ENCODE peak calls at places on chromosomes 5 and 9, in four cellular contexts. A is GM12878, O is K562, J is HCT116. L is an unnamed sample.

GRCh38 chr9:109098221-109098959 is 21.4 kb downstream of the TMEM245 start:
- DNase-seq in A (no peak), O (peak; percentile 36), J (no peak), L (peak; percentile 65)

GRCh38 chr9:115117999-115118470 is at the start of gene TNC:
- DNase-seq in A (no peak), O (no peak), J (no peak), L (peak; percentile 92)

GRCh38 chr5:111853748-111854147 is 96.8 kb upstream of the NREP start:
- DNase-seq in A (peak; percentile 41), O (no peak), J (no peak), L (peak; percentile 62)

GRCh38 chr5:136133416-136134383 is 1.1 kb downstream of the SMAD5 start:
- DNase-seq in A (no peak), O (peak; percentile 36), J (no peak), L (peak; percentile 59)

GRCh38 chr9:87119328-87119881 is 172.1 kb upstream of the GAS1 start:
- DNase-seq in A (no peak), O (no peak), J (no peak), L (peak; percentile 84)

GRCh38 chr5:122177162-122177561 is 47.8 kb downstream of the ZNF474 start:
- DNase-seq in A (no peak), O (no peak), J (no peak), L (no peak)

GRCh38 chr5:136174021-136174659 is 18.8 kb downstream of the SMIM32 start:
- DNase-seq in A (peak; percentile 12), O (peak; percentile 39), J (peak; percentile 15), L (peak; percentile 75)

GRCh38 chr9:6829027-6829426 is 71.3 kb downstream of the KDM4C start:
- DNase-seq in A (no peak), O (no peak), J (peak; percentile 4), L (peak; percentile 19)

GRCh38 chr5:13595978-13596377 is 348.5 kb downstream of the DNAH5 start:
- DNase-seq in A (no peak), O (no peak), J (no peak), L (no peak)

GRCh38 chr9:38018964-38019602 is 49.9 kb downstream of the SHB start:
- DNase-seq in A (no peak), O (no peak), J (no peak), L (peak; percentile 89)

GRCh38 chr9:134628354-134628736 is 13.3 kb upstream of the COL5A1 start:
- DNase-seq in A (no peak), O (no peak), J (no peak), L (no peak)

GRCh38 chr5:68151812-68152211 is 63.7 kb upstream of the PIK3R1 start:
- DNase-seq in A (no peak), O (no peak), J (no peak), L (no peak)

GRCh38 chr5:161086456-161086855 is 234.4 kb upstream of the ATP10B start:
- DNase-seq in A (no peak), O (no peak), J (no peak), L (peak; percentile 3)

GRCh38 chr9:106707291-106707690 is 155.7 kb upstream of the ZNF462 start:
- DNase-seq in A (no peak), O (no peak), J (no peak), L (no peak)

GRCh38 chr5:119212026-119212425 is 141.1 kb downstream of the DMXL1 start:
- DNase-seq in A (no peak), O (no peak), J (no peak), L (no peak)

GRCh38 chr5:71943874-71944273 is 163.4 kb upstream of the MAP1B start:
- DNase-seq in A (no peak), O (no peak), J (no peak), L (no peak)

GRCh38 chr5:45484781-45485180 is 211.4 kb downstream of the HCN1 start:
- DNase-seq in A (no peak), O (no peak), J (no peak), L (no peak)

GRCh38 chr9:91884153-91884552 is 65.9 kb downstream of the ROR2 start:
- DNase-seq in A (no peak), O (no peak), J (no peak), L (no peak)

GRCh38 chr5:173524136-173524535 is 92.3 kb downstream of the BOD1 start:
- DNase-seq in A (no peak), O (no peak), J (no peak), L (no peak)

GRCh38 chr5:131109540-131110255 is 55.4 kb downstream of the HINT1 start:
- DNase-seq in A (peak; percentile 12), O (peak; percentile 18), J (peak; percentile 35), L (peak; percentile 33)

GRCh38 chr5:56735845-56736641 is 79.3 kb upstream of the MAP3K1 start:
- DNase-seq in A (no peak), O (no peak), J (no peak), L (no peak)

GRCh38 chr9:86353591-86354047 is 591 bp downstream of the TUT7 start:
- DNase-seq in A (no peak), O (no peak), J (no peak), L (no peak)

GRCh38 chr5:141514330-141515111 is 25.6 kb downstream of the PCDHGC5 start:
- DNase-seq in A (no peak), O (no peak), J (no peak), L (peak; percentile 54)

GRCh38 chr5:112934366-112934693 is 12.3 kb upstream of the REEP5 start:
- DNase-seq in A (no peak), O (no peak), J (no peak), L (no peak)

GRCh38 chr9:31683126-31683525 is 701.3 kb upstream of the ACO1 start:
- DNase-seq in A (no peak), O (no peak), J (no peak), L (no peak)

GRCh38 chr9:95463145-95464060 is 53.4 kb downstream of the PTCH1 start:
- DNase-seq in A (no peak), O (no peak), J (no peak), L (no peak)

GRCh38 chr9:84368593-84368992 is 28.0 kb upstream of the SLC28A3 start:
- DNase-seq in A (no peak), O (no peak), J (no peak), L (no peak)

GRCh38 chr5:177462021-177462670 is 11.3 kb downstream of the DBN1 start:
- DNase-seq in A (no peak), O (no peak), J (no peak), L (no peak)

GRCh38 chr5:146697211-146697610 is 181.2 kb upstream of the GPR151 start:
- DNase-seq in A (no peak), O (no peak), J (no peak), L (no peak)

GRCh38 chr9:86614871-86615849 is 260.9 kb upstream of the TUT7 start:
- DNase-seq in A (no peak), O (peak; percentile 16), J (no peak), L (peak; percentile 70)

GRCh38 chr5:124524552-124525232 is 221.7 kb downstream of the ZNF608 start:
- DNase-seq in A (peak; percentile 35), O (no peak), J (no peak), L (no peak)

GRCh38 chr5:159891371-159891770 is 24.9 kb upstream of the ADRA1B start:
- DNase-seq in A (no peak), O (no peak), J (no peak), L (no peak)

GRCh38 chr9:89436963-89437625 is 60.8 kb downstream of the SEMA4D start:
- DNase-seq in A (no peak), O (no peak), J (no peak), L (no peak)

GRCh38 chr9:38008168-38009034 is 60.6 kb downstream of the SHB start:
- DNase-seq in A (peak; percentile 56), O (peak; percentile 75), J (peak; percentile 82), L (peak; percentile 93)

GRCh38 chr5:160547872-160548271 is 126.2 kb downstream of the PTTG1 start:
- DNase-seq in A (no peak), O (no peak), J (no peak), L (no peak)

GRCh38 chr9:78782234-78782633 is 485.3 kb downstream of the PSAT1 start:
- DNase-seq in A (no peak), O (no peak), J (no peak), L (no peak)

GRCh38 chr5:26009742-26010141 is 1028.6 kb downstream of the CDH9 start:
- DNase-seq in A (no peak), O (no peak), J (no peak), L (no peak)

GRCh38 chr9:73038613-73039012 is 85.8 kb upstream of the ALDH1A1 start:
- DNase-seq in A (no peak), O (no peak), J (no peak), L (no peak)

GRCh38 chr5:95530441-95530840 is 24.3 kb downstream of the SKIC3 start:
- DNase-seq in A (no peak), O (no peak), J (no peak), L (peak; percentile 95)

GRCh38 chr9:110241491-110242321 is 14.6 kb downstream of the TXN start:
- DNase-seq in A (no peak), O (no peak), J (no peak), L (peak; percentile 39)

GRCh38 chr5:132253008-132253441 is 4.5 kb upstream of the PDLIM4 start:
- DNase-seq in A (no peak), O (no peak), J (no peak), L (no peak)
- H3K9ac ChIP-seq in A (no peak overlapping the region), O (peak overlapping the region; percentile 40), J (no peak overlapping the region), L (no peak overlapping the region)

GRCh38 chr9:36846621-36847020 is 187.4 kb downstream of the PAX5 start:
- DNase-seq in A (no peak), O (no peak), J (no peak), L (no peak)

GRCh38 chr9:36844961-36845360 is 189.1 kb downstream of the PAX5 start:
- DNase-seq in A (no peak), O (no peak), J (no peak), L (no peak)

GRCh38 chr9:36842560-36843530 is 191.2 kb downstream of the PAX5 start:
- DNase-seq in A (no peak), O (no peak), J (no peak), L (no peak)

GRCh38 chr9:36845844-36846243 is 188.2 kb downstream of the PAX5 start:
- DNase-seq in A (no peak), O (no peak), J (no peak), L (no peak)

DNA sequence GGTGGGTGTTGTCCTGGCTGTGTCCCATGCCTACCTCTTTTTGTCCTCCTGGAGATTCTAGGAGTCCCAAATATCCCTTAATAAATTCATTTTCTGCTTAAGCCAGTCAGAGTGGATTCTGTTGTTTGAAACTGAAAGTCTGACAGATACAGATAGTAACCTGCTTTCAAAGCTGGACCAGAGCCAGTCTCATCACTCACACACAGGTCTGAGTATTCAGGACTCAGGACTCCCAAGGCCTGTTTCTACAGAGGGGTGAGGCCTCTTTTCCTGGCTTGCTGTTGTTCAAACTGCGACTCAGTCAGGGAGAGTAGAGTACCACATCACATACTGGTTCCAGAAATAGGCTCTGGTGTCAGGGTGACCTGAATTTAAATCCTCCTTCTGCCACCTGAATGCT is 190.1 kb downstream of the PAX5 start:
- DNase-seq in A (no peak), O (no peak), J (no peak), L (no peak)
- TF ChIP-seq POLR2A in A (no peak), O (no peak), J (no peak), L (no peak)

GRCh38 chr9:33750307-33750838 is 45.0 kb upstream of the PRSS3 start:
- DNase-seq in A (no peak), O (no peak), J (no peak), L (peak; percentile 15)
- H3K9ac ChIP-seq in A (no peak overlapping the region), O (no peak overlapping the region), J (peak overlapping the region; percentile 89), L (no peak overlapping the region)

GRCh38 chr5:171387255-171387969 is at the start of gene NPM1:
- DNase-seq in A (peak; percentile 98), O (peak; percentile 99), J (peak; percentile 98), L (peak; percentile 98)
- TF ChIP-seq POLR2A in A (peak; percentile 90), O (peak; percentile 100), J (peak; percentile 98), L (peak; percentile 99)